ENCODE peak calls at places on chromosome 18, in nine cellular contexts. G, Y, Q, L, B, I, R, O and T are unnamed samples.
A peak's percentile ranks its signal among the peaks of the same experiment; 100 is the strongest.

GRCh38 chr18:39960545-39960944 is 1994.5 kb upstream of the PIK3C3 start:
- DNase-seq in G (no peak), Y (no peak), Q (no peak), L (no peak), B (no peak), I (no peak), R (no peak), O (no peak), T (no peak)

GRCh38 chr18:79064228-79064627 is 5.0 kb upstream of the ATP9B start:
- DNase-seq in G (no peak), Y (no peak), Q (no peak), L (no peak), B (no peak), I (no peak), R (no peak), O (no peak), T (no peak)

GRCh38 chr18:54303408-54303807 is 34.1 kb downstream of the POLI start:
- DNase-seq in G (no peak), Y (no peak), Q (no peak), L (no peak), B (no peak), I (no peak), R (no peak), O (no peak), T (no peak)

GRCh38 chr18:62526098-62527025 is 3.5 kb downstream of the ZCCHC2 start:
- DNase-seq in G (peak; percentile 62), Y (peak; percentile 80), Q (peak; percentile 57), L (peak; percentile 96), B (peak; percentile 84), I (peak; percentile 92), R (peak; percentile 80), O (no peak), T (no peak)

GRCh38 chr18:35662293-35663062 is 80.9 kb downstream of the GALNT1 start:
- DNase-seq in G (no peak), Y (no peak), Q (no peak), L (no peak), B (no peak), I (no peak), R (no peak), O (no peak), T (no peak)

GRCh38 chr18:54742120-54742519 is 86.2 kb upstream of the RAB27B start:
- DNase-seq in G (no peak), Y (no peak), Q (no peak), L (no peak), B (no peak), I (no peak), R (no peak), O (no peak), T (no peak)

GRCh38 chr18:62361288-62361687 is 36.2 kb downstream of the TNFRSF11A start:
- DNase-seq in G (no peak), Y (no peak), Q (no peak), L (no peak), B (no peak), I (no peak), R (no peak), O (no peak), T (no peak)

GRCh38 chr18:50869150-50869549 is 9.8 kb upstream of the ME2 start:
- DNase-seq in G (no peak), Y (no peak), Q (no peak), L (no peak), B (no peak), I (no peak), R (no peak), O (no peak), T (no peak)

GRCh38 chr18:45008694-45009372 is 328.1 kb downstream of the SETBP1 start:
- DNase-seq in G (no peak), Y (no peak), Q (no peak), L (peak; percentile 51), B (no peak), I (no peak), R (no peak), O (no peak), T (no peak)

GRCh38 chr18:73908323-73908722 is 239.3 kb downstream of the FBXO15 start:
- DNase-seq in G (no peak), Y (no peak), Q (no peak), L (no peak), B (peak; percentile 71), I (no peak), R (no peak), O (no peak), T (no peak)

GRCh38 chr18:22348521-22349316 is 69.0 kb downstream of the CTAGE1 start:
- DNase-seq in G (no peak), Y (no peak), Q (no peak), L (peak; percentile 82), B (peak; percentile 68), I (no peak), R (peak; percentile 63), O (peak; percentile 33), T (no peak)

GRCh38 chr18:79246309-79247108 is 149.2 kb upstream of the NFATC1 start:
- DNase-seq in G (peak; percentile 57), Y (peak; percentile 75), Q (peak; percentile 83), L (peak; percentile 93), B (peak; percentile 76), I (peak; percentile 72), R (peak; percentile 70), O (peak; percentile 47), T (peak; percentile 58)

GRCh38 chr18:43665239-43665788 is 388.0 kb upstream of the SYT4 start:
- DNase-seq in G (no peak), Y (no peak), Q (no peak), L (no peak), B (no peak), I (no peak), R (no peak), O (no peak), T (no peak)

GRCh38 chr18:13934676-13935075 is 19.3 kb upstream of the MC2R start:
- DNase-seq in G (no peak), Y (no peak), Q (no peak), L (no peak), B (no peak), I (no peak), R (no peak), O (no peak), T (no peak)

GRCh38 chr18:13394794-13395193 is 176.2 kb downstream of the LDLRAD4 start:
- DNase-seq in G (no peak), Y (peak; percentile 28), Q (no peak), L (no peak), B (no peak), I (no peak), R (no peak), O (no peak), T (no peak)

GRCh38 chr18:49094136-49094535 is 143.4 kb upstream of the SMAD7 start:
- DNase-seq in G (no peak), Y (no peak), Q (no peak), L (no peak), B (no peak), I (no peak), R (no peak), O (no peak), T (no peak)

GRCh38 chr18:75176849-75177248 is 32.1 kb downstream of the PTGR3 start:
- DNase-seq in G (no peak), Y (no peak), Q (no peak), L (no peak), B (no peak), I (no peak), R (no peak), O (no peak), T (no peak)

GRCh38 chr18:13437801-13438506 is 219.4 kb downstream of the LDLRAD4 start:
- DNase-seq in G (peak; percentile 20), Y (no peak), Q (no peak), L (no peak), B (no peak), I (peak; percentile 33), R (no peak), O (no peak), T (no peak)

GRCh38 chr18:48928787-48929186 is 22.0 kb downstream of the SMAD7 start:
- DNase-seq in G (peak; percentile 81), Y (no peak), Q (no peak), L (peak; percentile 91), B (no peak), I (no peak), R (peak; percentile 69), O (no peak), T (no peak)

DNA sequence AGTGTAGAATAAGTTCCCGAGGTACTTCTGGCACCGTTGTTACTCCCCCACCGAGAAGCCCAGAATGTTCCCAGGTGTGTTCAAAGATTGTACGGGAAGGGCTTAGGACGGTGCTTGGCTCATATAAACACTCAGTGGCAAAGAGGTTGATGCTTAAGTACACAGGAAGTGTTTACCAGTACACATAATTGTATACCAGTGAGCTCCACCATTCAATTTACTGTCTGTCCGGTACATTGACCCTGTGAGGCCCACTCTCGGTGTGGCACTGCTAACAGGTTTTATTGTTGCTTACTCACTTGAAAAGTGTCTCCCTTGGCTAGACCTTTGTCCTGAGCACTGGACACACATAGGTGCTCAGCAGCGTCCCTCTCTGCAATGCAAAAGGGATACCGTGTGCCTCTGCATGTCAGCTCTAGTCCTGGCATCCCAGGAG is 191.0 kb downstream of the NEDD4L start:
- DNase-seq in G (no peak), Y (no peak), Q (no peak), L (no peak), B (no peak), I (no peak), R (no peak), O (no peak), T (no peak)
- H3K27ac ChIP-seq in G (no peak overlapping the region), Y (no peak overlapping the region), Q (no peak overlapping the region), L (no peak overlapping the region), B (no peak overlapping the region), I (peak overlapping the region; percentile 59), R (peak overlapping the region; percentile 55), O (peak overlapping the region; percentile 45), T (no peak overlapping the region)

GRCh38 chr18:33495278-33495677 is 54.8 kb upstream of the CCDC178 start:
- DNase-seq in G (no peak), Y (peak; percentile 21), Q (no peak), L (no peak), B (peak; percentile 66), I (no peak), R (no peak), O (peak; percentile 44), T (peak; percentile 41)
- H3K4me1 ChIP-seq in G (no peaks in the 10 kb centered on the region), Y (no peaks in the 10 kb centered on the region), Q (no peaks in the 10 kb centered on the region), L (no peaks in the 10 kb centered on the region), B (no peaks in the 10 kb centered on the region), I (no peaks in the 10 kb centered on the region), R (no peaks in the 10 kb centered on the region), O (no peaks in the 10 kb centered on the region), T (no peaks in the 10 kb centered on the region)

GRCh38 chr18:47260924-47261701 is 9.7 kb upstream of the SKOR2 start:
- DNase-seq in G (no peak), Y (no peak), Q (no peak), L (no peak), B (no peak), I (no peak), R (no peak), O (no peak), T (no peak)
- H3K27me3 ChIP-seq in G (peaks cover 25% of the 10 kb centered on the region), Y (peaks cover 23% of the 10 kb centered on the region), Q (peaks cover under 1% of the 10 kb centered on the region), L (peaks cover 63% of the 10 kb centered on the region), B (peaks cover 100% of the 10 kb centered on the region), I (peaks cover 84% of the 10 kb centered on the region), R (peaks cover 22% of the 10 kb centered on the region), O (peaks cover 100% of the 10 kb centered on the region), T (peaks cover 73% of the 10 kb centered on the region)

GRCh38 chr18:8890957-8891464 is 185.7 kb downstream of the MTCL1 start:
- DNase-seq in G (no peak), Y (peak; percentile 83), Q (peak; percentile 77), L (no peak), B (no peak), I (no peak), R (no peak), O (peak; percentile 60), T (peak; percentile 67)
- H3K27ac ChIP-seq in G (no peak overlapping the region), Y (peak overlapping the region; percentile 68), Q (peak overlapping the region; percentile 55), L (peak overlapping the region; percentile 33), B (no peak overlapping the region), I (peak overlapping the region; percentile 39), R (no peak overlapping the region), O (peak overlapping the region; percentile 42), T (no peak overlapping the region)